ENCODE peak calls at places on chromosomes 4 and X, in ten cellular contexts. E is posterior cingulate gyrus; F is NCI-H524; Q is fibroblast of lung; R is HEK293T; Y is COR-L47; X is breast epithelium; G is activated CD4-positive, alpha-beta T cell treated with anti-CD3 and anti-CD28 coated beads for 24 hours; I is activated T-cell treated with anti-CD3 and anti-CD28 coated beads, Interleukin-2, amount 50 U/mL, for 72 hours; S is activated gamma-delta T cell treated with anti-CD3 and anti-CD28 coated beads, Interleukin-2, amount 50 U/mL, for 16 hours. D is an unnamed sample.

GRCh38 chr4:43816107-43816506 is 632.5 kb downstream of the KCTD8 start:
- DNase-seq in E (no peak), F (no peak), Q (no peak), R (no peak), Y (no peak), X (no peak), G (no peak), I (no peak), S (no peak), D (no peak)

GRCh38 chrX:154712781-154713391 is 38.0 kb downstream of the GAB3 start:
- DNase-seq in E (no peak), F (no peak), Q (peak; percentile 75), R (no peak), Y (no peak), X (no peak), G (no peak), I (peak; percentile 45), S (no peak), D (peak; percentile 74)

GRCh38 chr4:74546020-74546419 is 101.1 kb downstream of the AREG start:
- DNase-seq in E (no peak), F (no peak), Q (no peak), R (no peak), Y (no peak), X (no peak), G (no peak), I (no peak), S (no peak), D (no peak)

GRCh38 chrX:95058815-95059214 is 1384.8 kb downstream of the FAM133A start:
- DNase-seq in E (no peak), F (no peak), Q (peak; percentile 32), R (no peak), Y (no peak), X (no peak), G (no peak), I (no peak), S (no peak), D (no peak)

GRCh38 chr4:127669691-127670090 is 36.9 kb downstream of the INTU start:
- DNase-seq in E (no peak), F (no peak), Q (no peak), R (no peak), Y (no peak), X (no peak), G (no peak), I (no peak), S (no peak), D (no peak)

GRCh38 chr4:97589481-97590196 is 553.6 kb downstream of the STPG2 start:
- DNase-seq in E (no peak), F (no peak), Q (no peak), R (no peak), Y (no peak), X (no peak), G (no peak), I (no peak), S (no peak), D (no peak)

GRCh38 chrX:48558270-48558669 is 16.0 kb upstream of the RBM3 start:
- DNase-seq in E (no peak), F (no peak), Q (peak; percentile 70), R (peak; percentile 1), Y (no peak), X (no peak), G (no peak), I (no peak), S (no peak), D (no peak)

GRCh38 chr4:158812133-158812532 is 43.3 kb downstream of the FNIP2 start:
- DNase-seq in E (no peak), F (no peak), Q (no peak), R (no peak), Y (no peak), X (no peak), G (no peak), I (no peak), S (no peak), D (no peak)

GRCh38 chrX:101397779-101398178 is 7.0 kb downstream of the RPL36A start:
- DNase-seq in E (no peak), F (no peak), Q (peak; percentile 20), R (no peak), Y (no peak), X (no peak), G (no peak), I (no peak), S (no peak), D (no peak)

GRCh38 chr4:126207892-126208291 is 893.1 kb downstream of the FAT4 start:
- DNase-seq in E (no peak), F (no peak), Q (no peak), R (no peak), Y (no peak), X (no peak), G (no peak), I (no peak), S (no peak), D (no peak)

GRCh38 chrX:145405012-145405411 is 157.7 kb downstream of the SPANXN1 start:
- DNase-seq in E (no peak), F (peak; percentile 25), Q (peak; percentile 25), R (peak; percentile 15), Y (no peak), X (no peak), G (no peak), I (peak; percentile 7), S (no peak), D (peak; percentile 37)

GRCh38 chr4:22969314-22969896 is 276.7 kb downstream of the GBA3 start:
- DNase-seq in E (no peak), F (no peak), Q (peak; percentile 47), R (no peak), Y (no peak), X (no peak), G (no peak), I (no peak), S (no peak), D (no peak)

GRCh38 chrX:53684415-53685192 is 1.9 kb downstream of the HUWE1 start:
- DNase-seq in E (no peak), F (no peak), Q (no peak), R (no peak), Y (peak; percentile 0), X (no peak), G (peak; percentile 75), I (no peak), S (no peak), D (no peak)

GRCh38 chr4:19301527-19301926 is 950.2 kb upstream of the SLIT2 start:
- DNase-seq in E (no peak), F (no peak), Q (no peak), R (no peak), Y (no peak), X (no peak), G (no peak), I (no peak), S (no peak), D (no peak)

GRCh38 chrX:103520391-103520790 is 1.1 kb upstream of the RAB40A start:
- DNase-seq in E (no peak), F (no peak), Q (peak; percentile 74), R (no peak), Y (peak; percentile 3), X (no peak), G (no peak), I (no peak), S (no peak), D (no peak)

GRCh38 chrX:108309144-108309543 is 129.1 kb downstream of the COL4A6 start:
- DNase-seq in E (no peak), F (no peak), Q (peak; percentile 50), R (no peak), Y (no peak), X (no peak), G (no peak), I (no peak), S (no peak), D (no peak)

GRCh38 chr4:66187175-66187720 is 517.0 kb upstream of the EPHA5 start:
- DNase-seq in E (no peak), F (no peak), Q (no peak), R (no peak), Y (no peak), X (no peak), G (no peak), I (no peak), S (no peak), D (no peak)

GRCh38 chr4:26558166-26558895 is 25.6 kb upstream of the TBC1D19 start:
- DNase-seq in E (no peak), F (no peak), Q (no peak), R (no peak), Y (no peak), X (no peak), G (no peak), I (no peak), S (no peak), D (no peak)

GRCh38 chrX:36973575-36973974 is 34.6 kb upstream of the FAM47C start:
- DNase-seq in E (no peak), F (no peak), Q (no peak), R (no peak), Y (no peak), X (no peak), G (no peak), I (no peak), S (no peak), D (no peak)

GRCh38 chrX:19793471-19793870 is 93.9 kb downstream of the SH3KBP1 start:
- DNase-seq in E (no peak), F (no peak), Q (no peak), R (no peak), Y (no peak), X (no peak), G (no peak), I (no peak), S (no peak), D (no peak)

GRCh38 chr4:169179609-169180526 is 90.9 kb downstream of the SH3RF1 start:
- DNase-seq in E (no peak), F (no peak), Q (peak; percentile 53), R (no peak), Y (no peak), X (no peak), G (no peak), I (no peak), S (no peak), D (no peak)

GRCh38 chr4:149264093-149264733 is 551.4 kb downstream of the IQCM start:
- DNase-seq in E (no peak), F (no peak), Q (peak; percentile 74), R (peak; percentile 57), Y (peak; percentile 54), X (no peak), G (no peak), I (peak; percentile 2), S (no peak), D (peak; percentile 1)

GRCh38 chrX:31392541-31392940 is 320.7 kb upstream of the FTHL17 start:
- DNase-seq in E (no peak), F (no peak), Q (no peak), R (no peak), Y (no peak), X (no peak), G (no peak), I (no peak), S (no peak), D (no peak)

GRCh38 chr4:174216935-174217272 is 66.6 kb downstream of the FBXO8 start:
- DNase-seq in E (no peak), F (no peak), Q (no peak), R (no peak), Y (no peak), X (no peak), G (no peak), I (no peak), S (no peak), D (no peak)

GRCh38 chrX:151688695-151689094 is 6.6 kb upstream of the PRRG3 start:
- DNase-seq in E (no peak), F (no peak), Q (no peak), R (no peak), Y (no peak), X (no peak), G (no peak), I (no peak), S (no peak), D (no peak)

GRCh38 chr4:947491-947971 is 15.3 kb downstream of the TMEM175 start:
- DNase-seq in E (no peak), F (no peak), Q (no peak), R (no peak), Y (no peak), X (peak; percentile 48), G (no peak), I (no peak), S (no peak), D (no peak)

GRCh38 chr4:78213218-78213617 is 156.1 kb downstream of the FRAS1 start:
- DNase-seq in E (no peak), F (peak; percentile 6), Q (no peak), R (no peak), Y (no peak), X (no peak), G (no peak), I (no peak), S (no peak), D (no peak)

GRCh38 chr4:169361741-169362140 is 91.0 kb upstream of the SH3RF1 start:
- DNase-seq in E (no peak), F (no peak), Q (no peak), R (no peak), Y (no peak), X (no peak), G (no peak), I (no peak), S (no peak), D (no peak)